ENCODE peak calls at places on chromosomes 7 and 10, in four cellular contexts. G is germinal center, J is RWPE1, N is RPMI7951. D is an unnamed sample.

GRCh38 chr10:132149261-132149660 is 37.5 kb upstream of the DPYSL4 start:
- DNase-seq in G (no peak), J (no peak), N (no peak), D (no peak)

GRCh38 chr7:69739906-69740545 is 141.8 kb downstream of the AUTS2 start:
- DNase-seq in G (peak), J (no peak), N (no peak), D (peak)

GRCh38 chr7:146652176-146652575 is 535.6 kb downstream of the CNTNAP2 start:
- DNase-seq in G (no peak), J (no peak), N (no peak), D (no peak)

GRCh38 chr7:122673951-122674350 is 25.0 kb downstream of the RNF133 start:
- DNase-seq in G (no peak), J (no peak), N (no peak), D (no peak)

GRCh38 chr10:77625379-77625778 is 12.2 kb downstream of the KCNMA1 start:
- DNase-seq in G (no peak), J (no peak), N (no peak), D (no peak)

GRCh38 chr10:102620138-102620591 is 24.1 kb upstream of the TRIM8 start:
- DNase-seq in G (no peak), J (no peak), N (no peak), D (no peak)

GRCh38 chr10:12550994-12551393 is 201.6 kb downstream of the CAMK1D start:
- DNase-seq in G (no peak), J (no peak), N (no peak), D (no peak)

GRCh38 chr10:6579193-6579903 is 728 bp downstream of the PRKCQ start:
- DNase-seq in G (no peak), J (no peak), N (no peak), D (no peak)

GRCh38 chr10:54496852-54497251 is 304.2 kb downstream of the PCDH15 start:
- DNase-seq in G (no peak), J (no peak), N (no peak), D (no peak)

GRCh38 chr7:95471076-95471475 is 14.7 kb upstream of the ASB4 start:
- DNase-seq in G (no peak), J (no peak), N (no peak), D (no peak)

GRCh38 chr7:44145969-44146897 is 5.1 kb upstream of the MYL7 start:
- DNase-seq in G (peak), J (peak), N (peak), D (peak)

GRCh38 chr7:44760034-44760580 is 11.5 kb downstream of the ZMIZ2 start:
- DNase-seq in G (no peak), J (no peak), N (no peak), D (no peak)

GRCh38 chr7:156947120-156947843 is 2.2 kb upstream of the NOM1 start:
- DNase-seq in G (no peak), J (no peak), N (peak), D (no peak)

GRCh38 chr7:132450188-132450587 is 126.1 kb downstream of the PLXNA4 start:
- DNase-seq in G (no peak), J (no peak), N (no peak), D (no peak)

GRCh38 chr7:22784346-22784745 is 38.3 kb downstream of the TOMM7 start:
- DNase-seq in G (no peak), J (no peak), N (no peak), D (no peak)

GRCh38 chr10:129850790-129851189 is 113.3 kb downstream of the EBF3 start:
- DNase-seq in G (no peak), J (no peak), N (no peak), D (no peak)

GRCh38 chr10:91043173-91043910 is 122.5 kb upstream of the ANKRD1 start:
- DNase-seq in G (no peak), J (peak), N (peak), D (no peak)

GRCh38 chr7:54581511-54581910 is 39.3 kb downstream of the VSTM2A start:
- DNase-seq in G (no peak), J (peak), N (peak), D (no peak)

GRCh38 chr10:31051703-31052102 is 20.0 kb upstream of the ZNF438 start:
- DNase-seq in G (no peak), J (no peak), N (peak), D (no peak)

GRCh38 chr7:76086070-76086469 is 38.2 kb downstream of the MDH2 start:
- DNase-seq in G (no peak), J (peak), N (peak), D (no peak)

GRCh38 chr7:44374007-44374763 is 48.8 kb upstream of the CAMK2B start:
- DNase-seq in G (no peak), J (no peak), N (no peak), D (no peak)

GRCh38 chr10:31866118-31866670 is 62.4 kb downstream of the ARHGAP12 start:
- DNase-seq in G (no peak), J (no peak), N (peak), D (no peak)

GRCh38 chr7:1637155-1637554 is 32.9 kb upstream of the ELFN1 start:
- DNase-seq in G (no peak), J (no peak), N (no peak), D (no peak)